ENCODE peak calls at places on chromosomes 3 and 15, in five cellular contexts. L is H9, G is neuronal stem cell, I is IMR-90, K is trophoblast cell. V is an unnamed sample.

GRCh38 chr3:68919000-68919399 is 13.3 kb downstream of the TAFA4 start:
- DNase-seq in L (peak), I (peak), G (no peak), K (peak), V (peak)

GRCh38 chr3:143865302-143865701 is 17.0 kb upstream of the SLC9A9 start:
- DNase-seq in I (peak), L (no peak), G (no peak), K (no peak), V (peak)

GRCh38 chr3:184562875-184563568 is 1.4 kb downstream of the EPHB3 start:
- DNase-seq in K (peak), I (peak), G (no peak), L (no peak), V (peak)

GRCh38 chr15:82942691-82943090 is 9.8 kb downstream of the HOMER2 start:
- DNase-seq in L (no peak), I (no peak), G (no peak), K (peak), V (no peak)

GRCh38 chr3:53082736-53083135 is 36.9 kb upstream of the SFMBT1 start:
- DNase-seq in K (no peak), I (no peak), L (peak), G (no peak), V (no peak)

GRCh38 chr15:27681038-27681437 is 418.1 kb downstream of the OCA2 start:
- DNase-seq in G (no peak), L (no peak), K (no peak), I (no peak), V (no peak)

GRCh38 chr3:194042947-194043346 is 93.0 kb upstream of the HES1 start:
- DNase-seq in K (no peak), I (peak), G (no peak), L (no peak), V (peak)

GRCh38 chr15:88126695-88127476 is 129.7 kb downstream of the NTRK3 start:
- DNase-seq in I (no peak), G (no peak), K (no peak), L (no peak), V (no peak)

GRCh38 chr3:140974900-140975299 is 33.3 kb downstream of the SLC25A36 start:
- DNase-seq in K (no peak), I (no peak), L (no peak), G (no peak), V (no peak)

GRCh38 chr3:155870945-155871745 is 695 bp downstream of the GMPS start:
- DNase-seq in I (no peak), K (peak), G (peak), L (peak), V (no peak)

GRCh38 chr15:72124218-72124617 is 6.0 kb downstream of the SENP8 start:
- DNase-seq in G (no peak), K (no peak), L (no peak), I (no peak), V (no peak)

GRCh38 chr3:27633224-27633545 is 88.9 kb downstream of the EOMES start:
- DNase-seq in G (no peak), L (no peak), I (peak), K (no peak), V (no peak)

GRCh38 chr3:105458518-105459215 is 92.0 kb downstream of the ALCAM start:
- DNase-seq in K (peak), I (peak), G (no peak), L (no peak), V (no peak)

GRCh38 chr15:63504979-63505841 is 817 bp downstream of the USP3 start:
- DNase-seq in L (peak), I (peak), G (peak), K (peak), V (peak)
- H2AFZ ChIP-seq in L (no peak), I (peak), G (peak), K (peak), V (peak)

GRCh38 chr3:55572816-55573215 is 85.7 kb upstream of the WNT5A start:
- DNase-seq in K (peak), L (no peak), I (no peak), G (no peak), V (no peak)
- H3K4ac ChIP-seq in K (no peak), L (no peak), I (no peak), G (no peak), V (no peak)

DNA sequence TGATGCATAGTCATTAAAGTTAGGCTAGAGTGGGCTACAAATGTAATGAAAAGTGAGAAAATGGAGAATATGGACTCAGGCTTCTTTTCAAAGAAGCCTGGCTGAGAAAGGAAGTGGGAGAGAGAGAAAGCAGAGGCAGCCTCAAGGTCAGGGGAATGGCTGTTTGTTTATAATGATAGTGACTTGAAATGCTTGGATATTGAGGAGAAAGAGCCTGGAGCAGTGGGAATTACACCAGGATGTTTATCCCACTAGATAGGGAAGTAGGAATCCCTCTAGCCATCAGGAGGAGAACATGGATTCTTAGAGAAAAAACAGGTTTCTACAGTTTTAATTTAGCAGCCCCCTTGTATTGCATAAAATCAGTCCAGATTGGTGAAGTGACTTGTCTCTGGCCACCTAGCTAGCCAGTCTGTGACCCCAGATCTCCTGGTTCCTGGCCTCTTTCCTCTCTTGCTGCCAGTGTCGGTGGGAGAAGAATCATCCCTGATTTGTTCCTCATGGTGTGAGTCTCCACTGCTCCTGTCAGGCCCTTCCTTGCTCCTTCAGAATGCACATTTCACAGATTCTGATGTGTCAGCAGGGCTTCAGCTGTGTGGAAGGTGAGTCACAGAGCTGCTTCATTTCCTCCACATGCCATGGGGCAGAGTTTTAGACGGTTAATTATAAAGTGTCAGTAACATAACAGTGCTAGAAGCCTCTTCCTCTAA is 32.9 kb downstream of the SEMA6D start:
- DNase-seq in K (peak), G (no peak), L (no peak), I (peak), V (peak)
- H2AFZ ChIP-seq in K (no peak), G (no peak), L (no peak), I (peak), V (no peak)

DNA sequence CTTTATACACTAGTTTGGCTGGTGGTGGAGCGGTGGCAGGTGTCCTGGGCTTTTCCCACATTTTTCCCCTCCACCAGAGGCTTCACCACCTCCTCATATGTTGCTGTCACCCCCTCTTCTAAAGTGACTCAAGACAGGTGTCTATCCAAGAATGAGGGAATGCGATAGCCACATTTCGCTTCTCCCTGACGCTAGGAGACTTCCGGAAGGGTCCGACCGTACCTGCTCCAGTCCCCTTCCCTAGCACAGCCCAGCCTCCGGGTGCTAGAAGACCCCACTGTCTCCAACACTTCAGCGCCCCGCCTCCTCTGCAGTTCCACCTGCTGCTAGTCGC is 496 bp downstream of the SCAMP2 start:
- DNase-seq in G (no peak), I (no peak), L (no peak), K (no peak), V (no peak)
- H3K4ac ChIP-seq in G (no peak), I (peak), L (no peak), K (peak), V (no peak)

DNA sequence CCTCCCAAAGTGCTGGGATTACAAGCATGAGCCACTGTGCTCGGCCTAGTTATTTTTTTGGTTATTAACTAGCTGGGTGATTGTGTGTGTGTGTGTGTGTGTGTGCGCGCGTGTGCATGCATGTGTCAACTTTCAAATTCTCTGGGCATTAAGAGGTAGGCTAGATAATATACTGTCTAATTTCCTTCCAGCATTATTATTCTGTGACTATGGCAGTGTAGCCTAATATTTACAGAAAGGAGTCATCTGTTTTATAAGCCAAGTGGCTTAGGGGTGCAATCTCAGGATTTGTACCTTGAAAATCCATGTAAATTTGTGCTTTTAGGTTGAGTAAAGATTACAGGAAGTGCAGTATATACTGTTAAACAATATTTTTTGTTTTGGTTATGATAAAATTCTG is 85.1 kb upstream of the ZBTB20 start:
- DNase-seq in L (no peak), G (no peak), K (no peak), I (peak), V (no peak)
- H2AFZ ChIP-seq in L (no peak), G (no peak), K (no peak), I (no peak), V (no peak)

DNA sequence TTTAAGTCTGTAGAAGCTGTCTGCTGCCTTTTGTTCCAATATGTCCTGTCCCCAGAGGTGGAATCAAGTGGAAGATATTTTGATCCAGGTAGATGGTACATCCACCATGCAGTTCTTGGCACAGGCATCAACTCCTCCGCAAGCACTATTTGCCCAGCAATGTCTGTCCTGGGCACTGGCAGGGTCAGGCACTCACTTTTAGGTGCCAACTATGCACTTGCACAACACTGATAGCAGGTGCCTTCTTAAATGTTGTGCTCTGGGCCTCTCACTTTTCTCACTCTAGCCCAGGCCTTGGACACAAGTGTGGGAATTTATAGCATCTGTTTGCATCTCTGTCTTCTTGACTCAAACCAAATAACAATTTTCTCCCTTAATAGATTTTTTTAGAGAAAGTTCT is 140.5 kb upstream of the UBE2E2 start:
- DNase-seq in K (no peak), I (no peak), L (no peak), G (no peak), V (no peak)
- H3K4ac ChIP-seq in K (no peak), I (no peak), L (no peak), G (no peak), V (no peak)